ENCODE peak calls at places on chromosomes 11 and 22, in eight cellular contexts. Z, W, C, U, H, M, A and O are unnamed samples.

GRCh38 chr11:28393348-28393747 is 285.2 kb downstream of the METTL15 start:
- DNase-seq in Z (no peak), W (no peak), C (peak), U (no peak), H (no peak), M (no peak), A (no peak), O (no peak)

GRCh38 chr11:131987703-131988102 is 617.3 kb downstream of the NTM start:
- DNase-seq in Z (no peak), W (peak), C (no peak), U (no peak), H (no peak), M (no peak), A (no peak), O (no peak)

GRCh38 chr11:95349345-95349942 is 118.4 kb upstream of the SESN3 start:
- DNase-seq in Z (no peak), W (no peak), C (no peak), U (no peak), H (no peak), M (no peak), A (no peak), O (no peak)

GRCh38 chr22:27718186-27719032 is 83.1 kb downstream of the MN1 start:
- DNase-seq in Z (peak), W (peak), C (peak), U (peak), H (no peak), M (no peak), A (no peak), O (no peak)

GRCh38 chr11:131663403-131664200 is 293.2 kb downstream of the NTM start:
- DNase-seq in Z (no peak), W (no peak), C (no peak), U (no peak), H (no peak), M (no peak), A (no peak), O (no peak)

GRCh38 chr11:38791346-38791961 is 2193.4 kb upstream of the RAG2 start:
- DNase-seq in Z (peak), W (peak), C (no peak), U (no peak), H (peak), M (no peak), A (peak), O (peak)

GRCh38 chr11:33658195-33658900 is 42.3 kb downstream of the C11orf91 start:
- DNase-seq in Z (no peak), W (no peak), C (no peak), U (no peak), H (no peak), M (no peak), A (peak), O (no peak)

GRCh38 chr22:31083923-31084810 is 3.0 kb downstream of the SMTN start:
- DNase-seq in Z (no peak), W (no peak), C (no peak), U (peak), H (no peak), M (no peak), A (no peak), O (peak)

GRCh38 chr11:66556086-66556485 is 9.4 kb downstream of the ACTN3 start:
- DNase-seq in Z (no peak), W (no peak), C (no peak), U (no peak), H (no peak), M (no peak), A (peak), O (no peak)

GRCh38 chr11:34192481-34193401 is 87.3 kb downstream of the NAT10 start:
- DNase-seq in Z (peak), W (peak), C (peak), U (peak), H (no peak), M (no peak), A (no peak), O (no peak)

GRCh38 chr11:69662021-69662698 is 13.0 kb downstream of the LTO1 start:
- DNase-seq in Z (no peak), W (no peak), C (peak), U (peak), H (no peak), M (no peak), A (no peak), O (peak)

GRCh38 chr11:103587951-103588788 is 448.3 kb upstream of the DDI1 start:
- DNase-seq in Z (no peak), W (no peak), C (no peak), U (no peak), H (no peak), M (no peak), A (no peak), O (no peak)